ENCODE peak calls at places on chromosome 18, in four cellular contexts. N is GM10248, J is GM13977, T is kidney. Y is an unnamed sample.

GRCh38 chr18:5975111-5975622 is 79.8 kb upstream of the TMEM200C start:
- DNase-seq in N (peak; percentile 55), T (no peak), J (peak; percentile 62), Y (no peak)

GRCh38 chr18:73848656-73849055 is 299.0 kb downstream of the FBXO15 start:
- DNase-seq in T (no peak), N (no peak), J (no peak), Y (no peak)

GRCh38 chr18:34122724-34123334 is 101.9 kb downstream of the NOL4 start:
- DNase-seq in T (no peak), J (peak; percentile 39), N (peak; percentile 37), Y (no peak)

GRCh38 chr18:37507239-37507638 is 58.4 kb downstream of the CELF4 start:
- DNase-seq in J (no peak), T (no peak), N (no peak), Y (no peak)

GRCh38 chr18:32201936-32202335 is 12.1 kb downstream of the MEP1B start:
- DNase-seq in N (no peak), T (no peak), J (no peak), Y (no peak)

GRCh38 chr18:10228380-10228779 is 226.1 kb upstream of the APCDD1 start:
- DNase-seq in J (no peak), T (no peak), N (no peak), Y (peak; percentile 60)

GRCh38 chr18:9701604-9702324 is 6.3 kb upstream of the RAB31 start:
- DNase-seq in J (no peak), T (no peak), N (no peak), Y (no peak)

GRCh38 chr18:26425148-26425531 is 123.2 kb downstream of the KCTD1 start:
- DNase-seq in J (no peak), N (no peak), T (no peak), Y (no peak)

GRCh38 chr18:74623047-74623816 is 25.6 kb downstream of the ZNF407 start:
- DNase-seq in N (no peak), T (no peak), J (no peak), Y (no peak)

GRCh38 chr18:80127635-80128034 is 18.6 kb downstream of the ADNP2 start:
- DNase-seq in J (no peak), T (no peak), N (no peak), Y (no peak)

GRCh38 chr18:75433098-75433497 is 5.6 kb upstream of the SMIM21 start:
- DNase-seq in T (no peak), J (no peak), N (no peak), Y (no peak)

GRCh38 chr18:36544036-36544725 is 246.7 kb downstream of the FHOD3 start:
- DNase-seq in J (no peak), T (peak; percentile 91), N (no peak), Y (no peak)

GRCh38 chr18:11081009-11081532 is 68.3 kb downstream of the PIEZO2 start:
- DNase-seq in T (no peak), J (no peak), N (no peak), Y (no peak)

GRCh38 chr18:7206231-7206630 is 24.7 kb upstream of the LRRC30 start:
- DNase-seq in T (no peak), J (no peak), N (no peak), Y (no peak)

GRCh38 chr18:79982736-79983135 is 5.6 kb downstream of the TXNL4A start:
- DNase-seq in J (no peak), T (no peak), N (no peak), Y (no peak)

GRCh38 chr18:52334896-52335295 is 5.1 kb upstream of the DCC start:
- DNase-seq in J (no peak), T (no peak), N (no peak), Y (no peak)

GRCh38 chr18:9380571-9381390 is 46.2 kb downstream of the TWSG1 start:
- DNase-seq in J (no peak), N (no peak), T (no peak), Y (no peak)

GRCh38 chr18:8990276-8991031 is 112.0 kb upstream of the NDUFV2 start:
- DNase-seq in J (no peak), N (no peak), T (no peak), Y (no peak)

GRCh38 chr18:31070206-31070605 is 27.7 kb upstream of the DSC3 start:
- DNase-seq in N (no peak), J (no peak), T (no peak), Y (no peak)

GRCh38 chr18:22694954-22695353 is 238.2 kb upstream of the RBBP8 start:
- DNase-seq in N (no peak), T (peak; percentile 77), J (no peak), Y (no peak)

GRCh38 chr18:22489694-22490093 is 72.0 kb upstream of the CTAGE1 start:
- DNase-seq in N (no peak), T (no peak), J (no peak), Y (no peak)

GRCh38 chr18:63834471-63835113 is 52.9 kb upstream of the SERPINB2 start:
- DNase-seq in J (no peak), T (no peak), N (no peak), Y (no peak)

GRCh38 chr18:32624182-32624723 is 148.6 kb downstream of the KLHL14 start:
- DNase-seq in N (no peak), T (no peak), J (no peak), Y (no peak)

GRCh38 chr18:34522627-34523026 is 187.5 kb upstream of the DTNA start:
- DNase-seq in J (no peak), T (no peak), N (no peak), Y (no peak)

GRCh38 chr18:48548404-48548771 is 9.6 kb downstream of the CTIF start:
- DNase-seq in N (no peak), T (no peak), J (no peak), Y (no peak)

GRCh38 chr18:59273936-59274928 is 978 bp upstream of the RAX start:
- DNase-seq in N (no peak), J (no peak), T (peak; percentile 66), Y (no peak)

GRCh38 chr18:42290318-42291307 is 335.6 kb downstream of the PIK3C3 start:
- DNase-seq in N (no peak), J (no peak), T (no peak), Y (no peak)

GRCh38 chr18:59994357-59994756 is 94.6 kb downstream of the PMAIP1 start:
- DNase-seq in T (no peak), J (no peak), N (no peak), Y (no peak)

GRCh38 chr18:26546170-26546874 is 2.0 kb downstream of the KCTD1 start:
- DNase-seq in T (no peak), N (no peak), J (peak; percentile 17), Y (no peak)

GRCh38 chr18:32301976-32302743 is 112.3 kb downstream of the MEP1B start:
- DNase-seq in J (peak; percentile 43), N (peak; percentile 24), T (no peak), Y (no peak)

GRCh38 chr18:45384137-45384998 is 230.9 kb upstream of the SLC14A2 start:
- DNase-seq in N (peak; percentile 48), T (no peak), J (peak; percentile 38), Y (no peak)

GRCh38 chr18:48896875-48897511 is 53.8 kb downstream of the SMAD7 start:
- DNase-seq in N (peak; percentile 73), T (peak; percentile 78), J (peak; percentile 58), Y (no peak)

GRCh38 chr18:76458522-76459311 is 36.3 kb downstream of the ZNF516 start:
- DNase-seq in T (no peak), J (no peak), N (no peak), Y (peak; percentile 77)

GRCh38 chr18:58871514-58872490 is 7.1 kb downstream of the ZNF532 start:
- DNase-seq in T (no peak), J (no peak), N (no peak), Y (no peak)

GRCh38 chr18:12478269-12479057 is 70.7 kb downstream of the PRELID3A start:
- DNase-seq in T (no peak), N (no peak), J (no peak), Y (no peak)
- TF ChIP-seq CTCF in T (no peak), N (no peak), J (no peak), Y (no peak)

GRCh38 chr18:27687351-27687979 is 489.5 kb downstream of the CDH2 start:
- DNase-seq in N (no peak), T (no peak), J (no peak), Y (no peak)

GRCh38 chr18:27685807-27686412 is 491.0 kb downstream of the CDH2 start:
- DNase-seq in N (no peak), T (no peak), J (no peak), Y (no peak)

GRCh38 chr18:27688581-27688980 is 488.3 kb downstream of the CDH2 start:
- DNase-seq in T (no peak), J (no peak), N (no peak), Y (no peak)

DNA sequence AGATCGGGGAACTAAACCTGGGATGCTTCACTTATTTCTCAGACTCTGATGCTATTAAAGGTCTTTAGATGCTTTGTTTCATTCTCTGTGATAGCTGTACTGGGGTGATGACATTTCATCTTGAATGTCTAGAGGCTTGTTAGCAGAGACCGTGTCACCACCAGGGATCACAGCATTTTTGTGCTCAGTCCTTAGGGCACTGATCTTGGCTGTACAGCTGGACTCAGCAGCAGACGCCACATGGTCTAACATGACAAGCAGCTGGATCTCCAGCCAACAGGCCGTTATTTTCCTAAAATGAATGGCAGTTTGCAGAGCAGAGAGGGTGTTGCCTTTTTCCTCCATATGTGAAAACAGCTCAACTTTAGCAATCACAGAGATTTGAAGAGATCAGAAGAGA is 491.9 kb downstream of the CDH2 start:
- DNase-seq in J (no peak), N (no peak), T (no peak), Y (no peak)
- TF ChIP-seq CTCF in J (no peak), N (no peak), T (no peak), Y (no peak)

GRCh38 chr18:57437782-57438668 is 2.9 kb downstream of the ONECUT2 start:
- DNase-seq in N (peak; percentile 68), J (peak; percentile 82), T (peak; percentile 75), Y (no peak)
- TF ChIP-seq CTCF in N (peak; percentile 47), J (peak; percentile 40), T (peak; percentile 33), Y (peak; percentile 54)

GRCh38 chr18:54950221-54950620 is 9.0 kb downstream of the CCDC68 start:
- DNase-seq in T (no peak), J (no peak), N (no peak), Y (no peak)
- TF ChIP-seq CTCF in T (no peak), J (no peak), N (no peak), Y (no peak)

GRCh38 chr18:292271-292670 is 24.4 kb upstream of the THOC1 start:
- DNase-seq in T (no peak), N (no peak), J (no peak), Y (no peak)
- TF ChIP-seq CTCF in T (no peak), N (no peak), J (no peak), Y (peak; percentile 30)

Y was measured in osteocyte.